ENCODE peak calls at places on chromosome 18, in six cellular contexts. One of them, this sample, is unnamed.

GRCh38 chr18:29418136-29418535 is 1241.2 kb upstream of the CDH2 start:
- DNase-seq in psoas muscle: no peak
- DNase-seq in A549: no peak
- DNase-seq in HepG2: no peak
- DNase-seq in cardiac fibroblast: peak
- DNase-seq in heart left ventricle: no peak
- DNase-seq in this sample: peak

GRCh38 chr18:62979172-62979571 is 263.8 kb downstream of the PHLPP1 start:
- DNase-seq in heart left ventricle: no peak
- DNase-seq in HepG2: no peak
- DNase-seq in A549: no peak
- DNase-seq in psoas muscle: peak
- DNase-seq in cardiac fibroblast: peak
- DNase-seq in this sample: peak

GRCh38 chr18:71040161-71040560 is 751.3 kb downstream of the SOCS6 start:
- DNase-seq in heart left ventricle: no peak
- DNase-seq in HepG2: no peak
- DNase-seq in cardiac fibroblast: peak
- DNase-seq in psoas muscle: no peak
- DNase-seq in A549: no peak
- DNase-seq in this sample: no peak

GRCh38 chr18:54806526-54806925 is 21.8 kb upstream of the RAB27B start:
- DNase-seq in psoas muscle: no peak
- DNase-seq in cardiac fibroblast: peak
- DNase-seq in A549: no peak
- DNase-seq in HepG2: no peak
- DNase-seq in heart left ventricle: no peak
- DNase-seq in this sample: no peak

GRCh38 chr18:36352384-36352783 is 54.9 kb downstream of the FHOD3 start:
- DNase-seq in HepG2: no peak
- DNase-seq in heart left ventricle: no peak
- DNase-seq in cardiac fibroblast: peak
- DNase-seq in psoas muscle: no peak
- DNase-seq in A549: peak
- DNase-seq in this sample: peak

GRCh38 chr18:32910694-32911296 is 138.0 kb upstream of the KLHL14 start:
- DNase-seq in HepG2: peak
- DNase-seq in psoas muscle: no peak
- DNase-seq in cardiac fibroblast: no peak
- DNase-seq in heart left ventricle: no peak
- DNase-seq in A549: no peak
- DNase-seq in this sample: no peak

GRCh38 chr18:12943200-12943599 is 4.6 kb upstream of the SEH1L start:
- DNase-seq in heart left ventricle: no peak
- DNase-seq in HepG2: no peak
- DNase-seq in cardiac fibroblast: no peak
- DNase-seq in psoas muscle: no peak
- DNase-seq in A549: no peak
- DNase-seq in this sample: no peak

GRCh38 chr18:10475633-10476388 is 21.4 kb downstream of the APCDD1 start:
- DNase-seq in heart left ventricle: no peak
- DNase-seq in A549: no peak
- DNase-seq in cardiac fibroblast: no peak
- DNase-seq in psoas muscle: no peak
- DNase-seq in HepG2: no peak
- DNase-seq in this sample: no peak

GRCh38 chr18:58042826-58043362 is 1.1 kb upstream of the NEDD4L start:
- DNase-seq in psoas muscle: no peak
- DNase-seq in heart left ventricle: no peak
- DNase-seq in cardiac fibroblast: no peak
- DNase-seq in A549: no peak
- DNase-seq in HepG2: no peak
- DNase-seq in this sample: no peak

GRCh38 chr18:267688-268552 is at the start of gene THOC1:
- DNase-seq in cardiac fibroblast: peak
- DNase-seq in heart left ventricle: peak
- DNase-seq in psoas muscle: peak
- DNase-seq in A549: peak
- DNase-seq in HepG2: peak
- DNase-seq in this sample: peak

GRCh38 chr18:55647331-55647730 is 59.3 kb upstream of the TCF4 start:
- DNase-seq in A549: no peak
- DNase-seq in HepG2: no peak
- DNase-seq in psoas muscle: no peak
- DNase-seq in cardiac fibroblast: no peak
- DNase-seq in heart left ventricle: no peak
- DNase-seq in this sample: no peak

GRCh38 chr18:23438608-23439366 is 14.3 kb upstream of the RIOK3 start:
- DNase-seq in psoas muscle: no peak
- DNase-seq in A549: no peak
- DNase-seq in cardiac fibroblast: no peak
- DNase-seq in heart left ventricle: no peak
- DNase-seq in HepG2: no peak
- DNase-seq in this sample: no peak

DNA sequence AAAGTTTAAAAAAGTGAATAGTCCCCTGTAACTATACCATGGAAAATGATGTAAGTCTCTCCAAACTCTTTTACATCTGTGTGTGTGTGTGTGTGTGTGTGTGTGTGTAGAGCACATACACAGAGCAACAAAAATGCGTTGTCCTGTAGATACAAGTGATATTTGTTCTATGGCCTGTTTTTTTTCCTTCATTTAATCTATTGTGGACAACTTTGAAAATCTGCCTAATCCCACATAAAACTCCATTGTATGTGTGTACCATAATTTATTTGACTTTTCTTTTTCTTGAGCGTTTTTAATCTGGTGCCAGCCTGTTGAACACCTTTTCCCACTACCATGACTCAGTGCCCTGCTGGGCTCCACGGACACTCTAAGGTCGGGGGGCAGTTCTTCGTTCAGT is 52.3 kb upstream of the ELOA2 start:
- DNase-seq in heart left ventricle: no peak
- DNase-seq in cardiac fibroblast: no peak
- DNase-seq in A549: no peak
- DNase-seq in psoas muscle: no peak
- DNase-seq in HepG2: no peak
- DNase-seq in this sample: no peak
- TF ChIP-seq CTCF in heart left ventricle: no peak
- TF ChIP-seq CTCF in cardiac fibroblast: no peak
- TF ChIP-seq CTCF in A549: no peak
- TF ChIP-seq CTCF in psoas muscle: no peak
- TF ChIP-seq CTCF in HepG2: no peak
- TF ChIP-seq CTCF in this sample: no peak

DNA sequence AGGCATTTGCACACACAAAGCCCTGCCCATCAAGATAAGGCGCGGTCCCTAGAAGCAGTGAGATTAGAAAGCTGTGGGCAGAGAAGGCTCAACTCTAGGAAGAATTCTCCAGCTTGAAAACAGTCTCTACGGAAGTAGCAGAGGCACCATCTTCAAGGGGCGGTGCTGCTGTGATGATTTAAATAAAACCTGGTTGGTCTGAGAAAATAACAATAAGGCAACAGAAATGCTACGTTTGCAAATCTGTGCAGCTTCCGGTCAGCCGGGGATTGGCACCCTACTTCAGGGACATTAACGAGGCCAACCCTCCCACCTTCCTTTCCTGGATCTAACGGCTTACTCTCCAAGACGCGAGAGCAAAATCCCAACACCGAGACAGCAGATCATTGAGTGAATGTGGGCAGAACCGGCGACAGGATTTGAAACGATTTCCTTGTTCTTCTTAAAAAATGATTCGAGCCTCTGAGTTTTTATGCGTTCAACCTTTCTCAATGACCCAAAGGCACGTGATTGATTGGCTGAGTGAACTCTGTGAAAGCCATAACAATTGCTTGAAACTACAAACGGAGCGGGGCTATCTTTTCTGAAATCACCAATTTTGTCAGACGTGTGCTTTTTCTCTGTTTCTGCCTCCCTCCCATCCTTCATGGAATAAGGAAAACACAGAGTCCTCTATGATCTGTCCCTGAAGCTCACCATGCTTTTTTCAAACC is 93.7 kb upstream of the ZNF516 start:
- DNase-seq in A549: no peak
- DNase-seq in cardiac fibroblast: peak
- DNase-seq in HepG2: no peak
- DNase-seq in heart left ventricle: no peak
- DNase-seq in psoas muscle: no peak
- DNase-seq in this sample: no peak
- H3K4me3 ChIP-seq in A549: peak
- H3K4me3 ChIP-seq in cardiac fibroblast: peak
- H3K4me3 ChIP-seq in HepG2: no peak
- H3K4me3 ChIP-seq in heart left ventricle: peak
- H3K4me3 ChIP-seq in psoas muscle: peak
- H3K4me3 ChIP-seq in this sample: no peak

GRCh38 chr18:64742898-64743297 is 594.0 kb upstream of the LINC00305 start:
- DNase-seq in psoas muscle: no peak
- DNase-seq in HepG2: no peak
- DNase-seq in cardiac fibroblast: no peak
- DNase-seq in A549: no peak
- DNase-seq in heart left ventricle: no peak
- DNase-seq in this sample: no peak

GRCh38 chr18:64749884-64750283 is 601.0 kb upstream of the LINC00305 start:
- DNase-seq in cardiac fibroblast: no peak
- DNase-seq in psoas muscle: no peak
- DNase-seq in heart left ventricle: no peak
- DNase-seq in HepG2: no peak
- DNase-seq in A549: no peak
- DNase-seq in this sample: no peak

GRCh38 chr18:64747803-64748202 is 598.9 kb upstream of the LINC00305 start:
- DNase-seq in cardiac fibroblast: no peak
- DNase-seq in HepG2: no peak
- DNase-seq in heart left ventricle: no peak
- DNase-seq in psoas muscle: no peak
- DNase-seq in A549: no peak
- DNase-seq in this sample: no peak
- TF ChIP-seq CTCF in cardiac fibroblast: no peak
- TF ChIP-seq CTCF in HepG2: no peak
- TF ChIP-seq CTCF in heart left ventricle: no peak
- TF ChIP-seq CTCF in psoas muscle: no peak
- TF ChIP-seq CTCF in A549: no peak
- TF ChIP-seq CTCF in this sample: no peak

GRCh38 chr18:7601249-7601620 is 34.1 kb downstream of the PTPRM start:
- DNase-seq in psoas muscle: no peak
- DNase-seq in cardiac fibroblast: peak
- DNase-seq in A549: no peak
- DNase-seq in HepG2: no peak
- DNase-seq in heart left ventricle: no peak
- DNase-seq in this sample: no peak
- H3K4me3 ChIP-seq in psoas muscle: no peak
- H3K4me3 ChIP-seq in cardiac fibroblast: no peak
- H3K4me3 ChIP-seq in A549: no peak
- H3K4me3 ChIP-seq in HepG2: no peak
- H3K4me3 ChIP-seq in heart left ventricle: no peak
- H3K4me3 ChIP-seq in this sample: no peak